ENCODE peak calls at places on chromosomes 2 and 18, in five cellular contexts. One of them, this sample, is unnamed. For H3K4me1, the result is how much of the 10 kb centered on the place peaks cover.

GRCh38 chr2:234879671-234880455 is 72.0 kb upstream of the SH3BP4 start:
- DNase-seq in transverse colon: no peak
- DNase-seq in thyroid gland: no peak
- DNase-seq in endothelial cell of umbilical vein: peak
- DNase-seq in adrenal gland: no peak
- DNase-seq in this sample: no peak

GRCh38 chr18:4869101-4869500 is 328.0 kb downstream of the AKAIN1 start:
- DNase-seq in transverse colon: no peak
- DNase-seq in thyroid gland: no peak
- DNase-seq in endothelial cell of umbilical vein: no peak
- DNase-seq in adrenal gland: no peak
- DNase-seq in this sample: no peak

GRCh38 chr2:221822416-221822815 is 250.3 kb upstream of the EPHA4 start:
- DNase-seq in transverse colon: no peak
- DNase-seq in thyroid gland: no peak
- DNase-seq in endothelial cell of umbilical vein: no peak
- DNase-seq in adrenal gland: no peak
- DNase-seq in this sample: no peak

GRCh38 chr2:170812716-170813585 is 3.7 kb upstream of the GAD1 start:
- DNase-seq in transverse colon: no peak
- DNase-seq in thyroid gland: peak
- DNase-seq in endothelial cell of umbilical vein: peak
- DNase-seq in adrenal gland: no peak
- DNase-seq in this sample: no peak

GRCh38 chr2:42100696-42101585 is 53.1 kb downstream of the PKDCC start:
- DNase-seq in transverse colon: peak
- DNase-seq in thyroid gland: peak
- DNase-seq in endothelial cell of umbilical vein: peak
- DNase-seq in adrenal gland: peak
- DNase-seq in this sample: peak

GRCh38 chr2:60549250-60550150 is 4.0 kb downstream of the BCL11A start:
- DNase-seq in transverse colon: peak
- DNase-seq in thyroid gland: peak
- DNase-seq in endothelial cell of umbilical vein: peak
- DNase-seq in adrenal gland: peak
- DNase-seq in this sample: peak

GRCh38 chr2:70851704-70852103 is 16.1 kb upstream of the CD207 start:
- DNase-seq in transverse colon: no peak
- DNase-seq in thyroid gland: no peak
- DNase-seq in endothelial cell of umbilical vein: no peak
- DNase-seq in adrenal gland: no peak
- DNase-seq in this sample: no peak

GRCh38 chr2:10494351-10495066 is 46.4 kb upstream of the ODC1 start:
- DNase-seq in transverse colon: no peak
- DNase-seq in thyroid gland: no peak
- DNase-seq in endothelial cell of umbilical vein: no peak
- DNase-seq in adrenal gland: no peak
- DNase-seq in this sample: peak

GRCh38 chr2:21787931-21788330 is 664.2 kb downstream of the TDRD15 start:
- DNase-seq in transverse colon: no peak
- DNase-seq in thyroid gland: no peak
- DNase-seq in endothelial cell of umbilical vein: no peak
- DNase-seq in adrenal gland: no peak
- DNase-seq in this sample: no peak

GRCh38 chr2:24955232-24955631 is 16.5 kb downstream of the DNAJC27 start:
- DNase-seq in transverse colon: no peak
- DNase-seq in thyroid gland: no peak
- DNase-seq in endothelial cell of umbilical vein: no peak
- DNase-seq in adrenal gland: no peak
- DNase-seq in this sample: no peak

GRCh38 chr2:43399515-43400245 is 173.3 kb upstream of the ZFP36L2 start:
- DNase-seq in transverse colon: no peak
- DNase-seq in thyroid gland: no peak
- DNase-seq in endothelial cell of umbilical vein: peak
- DNase-seq in adrenal gland: no peak
- DNase-seq in this sample: no peak

GRCh38 chr2:241160318-241160717 is 10.1 kb downstream of the PPP1R7 start:
- DNase-seq in transverse colon: no peak
- DNase-seq in thyroid gland: no peak
- DNase-seq in endothelial cell of umbilical vein: no peak
- DNase-seq in adrenal gland: no peak
- DNase-seq in this sample: no peak
- H3K4me1 ChIP-seq in transverse colon: under half
- H3K4me1 ChIP-seq in thyroid gland: under half
- H3K4me1 ChIP-seq in endothelial cell of umbilical vein: under half
- H3K4me1 ChIP-seq in adrenal gland: under half
- H3K4me1 ChIP-seq in this sample: under half

DNA sequence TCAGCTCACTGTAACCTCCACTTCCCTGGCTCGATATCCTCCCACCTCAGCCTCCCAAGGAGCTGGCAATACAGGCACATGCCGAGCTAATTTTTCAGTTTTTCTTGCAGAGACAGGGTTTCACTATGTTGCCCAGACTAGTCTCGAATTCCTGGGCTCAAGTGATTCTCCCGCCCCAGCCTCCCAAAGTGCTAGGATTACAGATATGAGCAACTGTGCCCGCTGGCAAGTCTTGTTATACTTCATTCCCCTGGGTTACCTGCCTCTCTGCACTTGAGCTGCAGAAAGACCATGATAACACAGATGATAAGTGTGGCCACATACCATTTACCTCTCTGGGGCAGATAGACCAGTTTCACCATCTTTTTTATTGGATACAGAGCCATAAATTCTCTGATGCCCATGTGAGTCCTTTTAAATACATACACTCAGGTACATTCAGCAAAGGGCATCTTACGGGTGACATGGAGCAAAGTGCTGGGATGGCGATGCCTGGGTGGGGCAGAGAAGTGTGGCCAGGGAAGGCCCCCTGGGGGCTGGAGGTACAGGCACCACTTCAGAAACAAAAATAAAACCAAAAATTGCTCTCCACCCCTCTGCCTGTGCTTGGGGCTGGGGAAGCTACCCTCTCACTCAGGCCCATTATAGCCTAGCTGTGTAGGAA is 20.4 kb downstream of the CCT7 start:
- DNase-seq in transverse colon: no peak
- DNase-seq in thyroid gland: no peak
- DNase-seq in endothelial cell of umbilical vein: no peak
- DNase-seq in adrenal gland: no peak
- DNase-seq in this sample: no peak
- TF ChIP-seq POLR2A in transverse colon: no peak
- TF ChIP-seq POLR2A in thyroid gland: no peak
- TF ChIP-seq POLR2A in endothelial cell of umbilical vein: no peak
- TF ChIP-seq POLR2A in adrenal gland: no peak
- TF ChIP-seq POLR2A in this sample: no peak

GRCh38 chr2:219416233-219416598 is 2.0 kb upstream of the DES start:
- DNase-seq in transverse colon: no peak
- DNase-seq in thyroid gland: no peak
- DNase-seq in endothelial cell of umbilical vein: no peak
- DNase-seq in adrenal gland: no peak
- DNase-seq in this sample: no peak

GRCh38 chr2:219415580-219416232 is 2.5 kb upstream of the DES start:
- DNase-seq in transverse colon: no peak
- DNase-seq in thyroid gland: no peak
- DNase-seq in endothelial cell of umbilical vein: no peak
- DNase-seq in adrenal gland: no peak
- DNase-seq in this sample: no peak

GRCh38 chr2:219417374-219417773 is 803 bp upstream of the DES start:
- DNase-seq in transverse colon: no peak
- DNase-seq in thyroid gland: no peak
- DNase-seq in endothelial cell of umbilical vein: no peak
- DNase-seq in adrenal gland: no peak
- DNase-seq in this sample: no peak

GRCh38 chr2:219418155-219418569 is at the start of gene DES:
- DNase-seq in transverse colon: peak
- DNase-seq in thyroid gland: no peak
- DNase-seq in endothelial cell of umbilical vein: no peak
- DNase-seq in adrenal gland: no peak
- DNase-seq in this sample: no peak

DNA sequence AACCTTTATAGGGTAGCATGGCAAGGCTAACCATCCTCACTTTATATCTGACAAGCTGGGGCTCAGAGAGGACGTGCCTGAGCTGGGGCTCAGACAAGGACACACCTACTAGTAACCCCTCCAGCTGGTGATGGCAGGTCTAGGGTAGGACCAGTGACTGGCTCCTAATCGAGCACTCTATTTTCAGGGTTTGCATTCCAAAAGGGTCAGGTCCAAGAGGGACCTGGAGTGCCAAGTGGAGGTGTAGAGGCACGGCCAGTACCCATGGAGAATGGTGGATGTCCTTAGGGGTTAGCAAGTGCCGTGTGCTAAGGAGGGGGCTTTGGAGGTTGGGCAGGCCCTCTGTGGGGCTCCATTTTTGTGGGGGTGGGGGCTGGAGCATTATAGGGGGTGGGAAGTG is 1.2 kb upstream of the DES start:
- DNase-seq in transverse colon: no peak
- DNase-seq in thyroid gland: no peak
- DNase-seq in endothelial cell of umbilical vein: no peak
- DNase-seq in adrenal gland: no peak
- DNase-seq in this sample: no peak
- H3K27ac ChIP-seq in transverse colon: peak
- H3K27ac ChIP-seq in thyroid gland: no peak
- H3K27ac ChIP-seq in endothelial cell of umbilical vein: no peak
- H3K27ac ChIP-seq in adrenal gland: no peak
- H3K27ac ChIP-seq in this sample: no peak

DNA sequence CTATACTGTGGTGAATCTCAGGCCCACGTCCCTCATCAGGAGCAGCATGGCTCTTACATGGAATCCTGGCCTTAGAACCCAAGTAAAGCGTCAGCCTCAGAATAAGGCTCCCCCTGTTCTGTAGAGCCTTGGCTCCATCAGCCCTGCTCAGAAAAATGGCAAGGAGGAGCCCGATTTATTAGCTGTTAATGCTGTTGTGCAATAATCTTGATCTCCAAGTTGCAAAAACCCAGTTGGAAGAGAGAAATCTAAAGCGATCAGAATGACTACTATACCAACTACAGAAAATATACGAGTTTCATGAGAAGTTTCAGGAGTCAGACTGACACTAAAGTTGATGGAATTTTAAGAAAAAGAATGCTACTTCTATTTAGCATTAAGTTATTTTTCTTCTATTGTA is 35.6 kb upstream of the CTAGE1 start:
- DNase-seq in transverse colon: no peak
- DNase-seq in thyroid gland: no peak
- DNase-seq in endothelial cell of umbilical vein: no peak
- DNase-seq in adrenal gland: no peak
- DNase-seq in this sample: no peak
- H3K4me1 ChIP-seq in transverse colon: under half
- H3K4me1 ChIP-seq in thyroid gland: under half
- H3K4me1 ChIP-seq in endothelial cell of umbilical vein: under half
- H3K4me1 ChIP-seq in adrenal gland: under half
- H3K4me1 ChIP-seq in this sample: under half

GRCh38 chr2:238141541-238142318 is 3.3 kb downstream of the KLHL30 start:
- DNase-seq in transverse colon: peak
- DNase-seq in thyroid gland: peak
- DNase-seq in endothelial cell of umbilical vein: peak
- DNase-seq in adrenal gland: no peak
- DNase-seq in this sample: peak
- TF ChIP-seq POLR2A in transverse colon: no peak
- TF ChIP-seq POLR2A in thyroid gland: no peak
- TF ChIP-seq POLR2A in endothelial cell of umbilical vein: no peak
- TF ChIP-seq POLR2A in adrenal gland: no peak
- TF ChIP-seq POLR2A in this sample: no peak

DNA sequence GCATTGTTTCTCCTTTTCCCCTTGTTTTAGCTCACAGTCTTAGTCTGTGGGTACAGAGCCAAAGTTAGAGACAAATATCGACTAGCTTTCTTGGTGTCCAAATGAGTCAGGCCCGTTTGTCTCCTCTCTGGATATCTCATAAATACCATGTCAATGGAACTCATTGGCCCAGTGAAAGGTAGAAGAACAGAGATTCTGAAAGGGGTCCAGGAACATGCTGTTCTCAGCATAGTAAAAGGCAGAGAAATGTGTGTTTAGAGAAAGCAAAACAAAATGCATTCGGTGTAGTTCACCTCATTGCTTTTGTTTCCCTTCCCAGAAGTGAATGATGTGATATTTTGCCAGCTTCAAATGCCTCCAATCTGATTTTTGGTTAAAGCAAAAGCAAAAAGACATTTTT is 238.6 kb upstream of the SLC8A1 start:
- DNase-seq in transverse colon: no peak
- DNase-seq in thyroid gland: no peak
- DNase-seq in endothelial cell of umbilical vein: no peak
- DNase-seq in adrenal gland: no peak
- DNase-seq in this sample: no peak
- H3K27ac ChIP-seq in transverse colon: no peak
- H3K27ac ChIP-seq in thyroid gland: no peak
- H3K27ac ChIP-seq in endothelial cell of umbilical vein: no peak
- H3K27ac ChIP-seq in adrenal gland: no peak
- H3K27ac ChIP-seq in this sample: no peak

GRCh38 chr2:237411683-237412349 is 2.1 kb downstream of the COL6A3 start:
- DNase-seq in transverse colon: no peak
- DNase-seq in thyroid gland: no peak
- DNase-seq in endothelial cell of umbilical vein: no peak
- DNase-seq in adrenal gland: no peak
- DNase-seq in this sample: no peak
- H3K4me1 ChIP-seq in transverse colon: under half
- H3K4me1 ChIP-seq in thyroid gland: under half
- H3K4me1 ChIP-seq in endothelial cell of umbilical vein: under half
- H3K4me1 ChIP-seq in adrenal gland: under half
- H3K4me1 ChIP-seq in this sample: under half

GRCh38 chr18:79519751-79520472 is 124.2 kb downstream of the NFATC1 start:
- DNase-seq in transverse colon: no peak
- DNase-seq in thyroid gland: no peak
- DNase-seq in endothelial cell of umbilical vein: no peak
- DNase-seq in adrenal gland: no peak
- DNase-seq in this sample: peak
- TF ChIP-seq POLR2A in transverse colon: no peak
- TF ChIP-seq POLR2A in thyroid gland: no peak
- TF ChIP-seq POLR2A in endothelial cell of umbilical vein: no peak
- TF ChIP-seq POLR2A in adrenal gland: no peak
- TF ChIP-seq POLR2A in this sample: no peak

GRCh38 chr2:119240311-119241204 is 16.9 kb downstream of the STEAP3 start:
- DNase-seq in transverse colon: peak
- DNase-seq in thyroid gland: peak
- DNase-seq in endothelial cell of umbilical vein: no peak
- DNase-seq in adrenal gland: peak
- DNase-seq in this sample: no peak
- H3K27ac ChIP-seq in transverse colon: peak
- H3K27ac ChIP-seq in thyroid gland: peak
- H3K27ac ChIP-seq in endothelial cell of umbilical vein: no peak
- H3K27ac ChIP-seq in adrenal gland: peak
- H3K27ac ChIP-seq in this sample: no peak

This sample was measured in Peyer's patch.